ENCODE peak calls at places on chromosomes 11 and 22, in five cellular contexts. One of them, this sample, is unnamed.

GRCh38 chr22:49462795-49463194 is 364.9 kb downstream of the BRD1 start:
- DNase-seq in GM12878: no peak
- DNase-seq in H1: no peak
- DNase-seq in K562: no peak
- DNase-seq in HepG2: no peak
- DNase-seq in this sample: no peak

GRCh38 chr11:72227316-72228228 is 3.0 kb downstream of the INPPL1 start:
- DNase-seq in H1: no peak
- DNase-seq in GM12878: no peak
- DNase-seq in K562: no peak
- DNase-seq in HepG2: no peak
- DNase-seq in this sample: no peak

GRCh38 chr11:14650064-14650463 is 6.5 kb downstream of the PDE3B start:
- DNase-seq in H1: no peak
- DNase-seq in GM12878: no peak
- DNase-seq in K562: no peak
- DNase-seq in HepG2: no peak
- DNase-seq in this sample: no peak

GRCh38 chr11:59865031-59865430 is 1.3 kb downstream of the TCN1 start:
- DNase-seq in K562: no peak
- DNase-seq in GM12878: no peak
- DNase-seq in H1: no peak
- DNase-seq in HepG2: no peak
- DNase-seq in this sample: no peak

GRCh38 chr11:8577791-8578581 is 16.0 kb downstream of the STK33 start:
- DNase-seq in GM12878: no peak
- DNase-seq in K562: no peak
- DNase-seq in H1: no peak
- DNase-seq in HepG2: no peak
- DNase-seq in this sample: no peak

GRCh38 chr11:795638-796564 is 2.2 kb downstream of the SLC25A22 start:
- DNase-seq in H1: no peak
- DNase-seq in K562: peak; percentile 67
- DNase-seq in HepG2: peak; percentile 79
- DNase-seq in GM12878: no peak
- DNase-seq in this sample: peak; percentile 84

GRCh38 chr11:91981995-91982394 is 242.6 kb upstream of the FAT3 start:
- DNase-seq in K562: no peak
- DNase-seq in GM12878: no peak
- DNase-seq in H1: no peak
- DNase-seq in HepG2: no peak
- DNase-seq in this sample: no peak

GRCh38 chr11:17218403-17218802 is 10.6 kb upstream of the PIK3C2A start:
- DNase-seq in GM12878: no peak
- DNase-seq in HepG2: no peak
- DNase-seq in H1: no peak
- DNase-seq in K562: no peak
- DNase-seq in this sample: no peak

GRCh38 chr11:122998727-122999370 is 17.2 kb upstream of the BSX start:
- DNase-seq in GM12878: no peak
- DNase-seq in K562: no peak
- DNase-seq in H1: peak; percentile 33
- DNase-seq in HepG2: no peak
- DNase-seq in this sample: no peak

GRCh38 chr11:46120711-46121327 is 435 bp downstream of the PHF21A start:
- DNase-seq in GM12878: no peak
- DNase-seq in K562: peak; percentile 35
- DNase-seq in HepG2: peak; percentile 41
- DNase-seq in H1: peak; percentile 64
- DNase-seq in this sample: peak; percentile 73

GRCh38 chr11:113184498-113184897 is 129.9 kb upstream of the TTC12 start:
- DNase-seq in K562: no peak
- DNase-seq in GM12878: no peak
- DNase-seq in H1: no peak
- DNase-seq in HepG2: peak; percentile 35
- DNase-seq in this sample: no peak

GRCh38 chr11:104124979-104125378 is 39.0 kb downstream of the PDGFD start:
- DNase-seq in H1: no peak
- DNase-seq in GM12878: peak; percentile 3
- DNase-seq in K562: no peak
- DNase-seq in HepG2: no peak
- DNase-seq in this sample: no peak

GRCh38 chr11:73143126-73143838 is 1.2 kb upstream of the FCHSD2 start:
- DNase-seq in GM12878: no peak
- DNase-seq in H1: no peak
- DNase-seq in HepG2: peak; percentile 67
- DNase-seq in K562: peak; percentile 56
- DNase-seq in this sample: peak; percentile 33

GRCh38 chr11:127789887-127790286 is 789.3 kb upstream of the KIRREL3 start:
- DNase-seq in K562: no peak
- DNase-seq in HepG2: no peak
- DNase-seq in H1: no peak
- DNase-seq in GM12878: no peak
- DNase-seq in this sample: peak; percentile 58

GRCh38 chr11:833114-833791 is 501 bp downstream of the CD151 start:
- DNase-seq in K562: peak; percentile 64
- DNase-seq in H1: peak; percentile 77
- DNase-seq in HepG2: no peak
- DNase-seq in GM12878: no peak
- DNase-seq in this sample: peak; percentile 87

GRCh38 chr11:44852159-44852707 is 98.5 kb downstream of the TP53I11 start:
- DNase-seq in GM12878: no peak
- DNase-seq in K562: no peak
- DNase-seq in HepG2: no peak
- DNase-seq in H1: no peak
- DNase-seq in this sample: no peak

GRCh38 chr11:65417702-65418430 is 4.7 kb upstream of the NEAT1 start:
- DNase-seq in H1: peak; percentile 53
- DNase-seq in HepG2: no peak
- DNase-seq in GM12878: no peak
- DNase-seq in K562: peak; percentile 65
- DNase-seq in this sample: peak; percentile 41

GRCh38 chr11:46383974-46384701 is 2.7 kb downstream of the MDK start:
- DNase-seq in HepG2: no peak
- DNase-seq in GM12878: no peak
- DNase-seq in K562: no peak
- DNase-seq in H1: no peak
- DNase-seq in this sample: no peak

GRCh38 chr11:10946072-10946471 is 88.2 kb upstream of the ZBED5 start:
- DNase-seq in HepG2: no peak
- DNase-seq in GM12878: no peak
- DNase-seq in K562: no peak
- DNase-seq in H1: no peak
- DNase-seq in this sample: no peak

GRCh38 chr11:108112059-108112458 is 9.3 kb upstream of the ACAT1 start:
- DNase-seq in GM12878: no peak
- DNase-seq in HepG2: no peak
- DNase-seq in H1: no peak
- DNase-seq in K562: no peak
- DNase-seq in this sample: no peak

GRCh38 chr22:19520566-19521305 is 3.5 kb downstream of the CLDN5 start:
- DNase-seq in HepG2: no peak
- DNase-seq in GM12878: no peak
- DNase-seq in K562: no peak
- DNase-seq in H1: no peak
- DNase-seq in this sample: no peak

GRCh38 chr22:43236401-43237166 is 49.6 kb upstream of the TTLL12 start:
- DNase-seq in K562: no peak
- DNase-seq in H1: no peak
- DNase-seq in GM12878: no peak
- DNase-seq in HepG2: no peak
- DNase-seq in this sample: no peak

GRCh38 chr22:30424471-30425326 is 869 bp upstream of the MTFP1 start:
- DNase-seq in K562: no peak
- DNase-seq in H1: peak; percentile 60
- DNase-seq in HepG2: no peak
- DNase-seq in GM12878: no peak
- DNase-seq in this sample: no peak

GRCh38 chr11:65291613-65292012 is 23.1 kb upstream of the CDC42EP2 start:
- DNase-seq in GM12878: no peak
- DNase-seq in HepG2: peak; percentile 56
- DNase-seq in H1: no peak
- DNase-seq in K562: no peak
- DNase-seq in this sample: no peak

GRCh38 chr11:43419460-43419859 is 60.7 kb downstream of the TTC17 start:
- DNase-seq in HepG2: peak; percentile 25
- DNase-seq in GM12878: no peak
- DNase-seq in H1: no peak
- DNase-seq in K562: peak; percentile 15
- DNase-seq in this sample: peak; percentile 26

GRCh38 chr11:27720277-27720830 is 20.1 kb upstream of the BDNF start:
- DNase-seq in GM12878: no peak
- DNase-seq in HepG2: no peak
- DNase-seq in H1: peak; percentile 86
- DNase-seq in K562: peak; percentile 52
- DNase-seq in this sample: peak; percentile 62

GRCh38 chr11:67644472-67645418 is 5.2 kb upstream of the TBX10 start:
- DNase-seq in GM12878: no peak
- DNase-seq in K562: peak; percentile 64
- DNase-seq in H1: peak; percentile 56
- DNase-seq in HepG2: no peak
- DNase-seq in this sample: no peak

GRCh38 chr11:11849127-11849746 is 7.5 kb downstream of the USP47 start:
- DNase-seq in H1: no peak
- DNase-seq in GM12878: peak; percentile 38
- DNase-seq in HepG2: peak; percentile 60
- DNase-seq in K562: peak; percentile 42
- DNase-seq in this sample: peak; percentile 52

GRCh38 chr11:36066891-36067290 is 123.0 kb downstream of the LDLRAD3 start:
- DNase-seq in H1: no peak
- DNase-seq in GM12878: no peak
- DNase-seq in HepG2: no peak
- DNase-seq in K562: no peak
- DNase-seq in this sample: no peak

GRCh38 chr11:14969922-14970323 is 2.2 kb downstream of the CALCA start:
- DNase-seq in K562: peak; percentile 37
- DNase-seq in HepG2: peak; percentile 28
- DNase-seq in GM12878: no peak
- DNase-seq in H1: peak; percentile 95
- DNase-seq in this sample: peak; percentile 68

GRCh38 chr11:60710482-60710881 is 11.1 kb downstream of the MS4A8 start:
- DNase-seq in H1: peak; percentile 45
- DNase-seq in GM12878: no peak
- DNase-seq in K562: no peak
- DNase-seq in HepG2: no peak
- DNase-seq in this sample: no peak

GRCh38 chr22:50262460-50262911 is 1.0 kb upstream of the MAPK12 start:
- DNase-seq in HepG2: peak; percentile 28
- DNase-seq in H1: no peak
- DNase-seq in K562: peak; percentile 53
- DNase-seq in GM12878: no peak
- DNase-seq in this sample: no peak

GRCh38 chr22:29112680-29113079 is 39.8 kb downstream of the KREMEN1 start:
- DNase-seq in K562: no peak
- DNase-seq in GM12878: no peak
- DNase-seq in HepG2: no peak
- DNase-seq in H1: no peak
- DNase-seq in this sample: no peak
- TF ChIP-seq GABPA in K562: no peak
- TF ChIP-seq GABPA in GM12878: no peak
- TF ChIP-seq GABPA in HepG2: no peak
- TF ChIP-seq GABPA in H1: no peak
- TF ChIP-seq GABPA in this sample: no peak

DNA sequence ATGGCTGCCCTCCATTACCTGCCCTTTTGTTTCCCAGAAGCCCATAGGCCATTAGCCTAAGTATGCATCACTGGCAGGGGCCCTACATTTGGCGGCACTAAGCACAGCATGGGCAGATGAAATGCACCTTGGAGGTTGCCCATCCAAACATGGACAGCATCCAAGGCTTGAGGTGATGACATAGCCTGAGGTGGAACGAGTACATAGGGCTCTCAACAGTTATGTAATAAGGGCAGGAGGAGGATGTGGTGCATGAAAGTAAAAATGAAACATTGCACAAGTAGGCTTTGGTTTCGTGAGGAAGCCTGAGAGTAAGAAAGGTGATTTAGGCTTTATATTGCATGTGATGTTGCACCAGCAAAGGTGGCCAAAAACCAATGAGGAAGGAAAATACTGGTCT is 148.1 kb downstream of the FAM76B start:
- DNase-seq in HepG2: no peak
- DNase-seq in K562: no peak
- DNase-seq in H1: no peak
- DNase-seq in GM12878: peak; percentile 60
- DNase-seq in this sample: no peak
- TF ChIP-seq CHD2 in HepG2: no peak
- TF ChIP-seq CHD2 in K562: no peak
- TF ChIP-seq CHD2 in H1: no peak
- TF ChIP-seq CHD2 in GM12878: no peak
- TF ChIP-seq CHD2 in this sample: no peak

GRCh38 chr22:44360306-44360685 is 47.5 kb upstream of the SHISAL1 start:
- DNase-seq in HepG2: no peak
- DNase-seq in GM12878: no peak
- DNase-seq in H1: no peak
- DNase-seq in K562: no peak
- DNase-seq in this sample: no peak
- TF ChIP-seq GABPA in HepG2: no peak
- TF ChIP-seq GABPA in GM12878: no peak
- TF ChIP-seq GABPA in H1: no peak
- TF ChIP-seq GABPA in K562: no peak
- TF ChIP-seq GABPA in this sample: no peak

DNA sequence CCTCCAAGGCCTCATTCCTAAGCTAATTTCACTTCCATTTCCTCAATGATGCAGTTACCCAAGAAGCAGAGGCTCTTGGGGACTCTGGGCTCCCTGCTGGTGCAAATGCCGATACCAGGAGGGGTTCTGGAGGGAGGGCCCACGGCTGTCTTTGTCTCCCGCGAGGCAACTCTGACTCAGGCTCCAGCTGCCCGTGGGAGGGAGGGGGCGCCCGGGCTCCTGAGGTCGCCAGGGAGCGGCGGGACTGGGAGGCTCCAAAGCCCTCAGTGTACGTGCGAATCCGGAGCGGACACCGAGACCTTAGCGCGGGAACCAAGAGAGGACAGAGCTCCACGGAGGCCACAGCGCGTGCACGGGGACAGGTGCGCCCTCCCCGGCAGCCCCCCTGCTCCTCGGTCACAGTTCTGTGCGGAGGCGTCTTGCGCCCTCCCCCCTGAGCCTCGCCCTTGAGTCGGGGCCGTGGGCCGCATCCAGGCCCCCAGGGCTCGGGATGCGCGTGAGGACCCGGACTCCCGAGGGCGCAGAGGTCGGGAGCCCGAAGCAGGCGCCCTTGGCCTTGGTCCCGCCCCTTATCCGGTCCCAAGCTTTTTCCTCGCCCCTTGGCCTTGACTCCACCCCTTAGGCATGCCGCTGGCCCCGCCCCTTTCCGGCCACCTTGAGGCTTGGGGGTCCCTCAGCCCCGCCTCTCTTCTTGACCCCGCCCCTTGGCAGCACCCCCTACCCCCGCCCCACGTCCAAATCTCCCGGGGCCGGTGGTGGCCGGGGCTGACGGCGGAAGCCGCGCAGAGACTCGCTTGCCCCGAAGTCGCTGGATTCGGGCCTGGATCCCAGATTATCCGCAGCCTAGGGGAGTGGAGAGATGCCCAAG is 4.7 kb upstream of the SHISA8 start:
- DNase-seq in K562: peak; percentile 70
- DNase-seq in H1: peak; percentile 98
- DNase-seq in HepG2: no peak
- DNase-seq in GM12878: peak; percentile 71
- DNase-seq in this sample: peak; percentile 74
- TF ChIP-seq CHD2 in K562: no peak
- TF ChIP-seq CHD2 in H1: no peak
- TF ChIP-seq CHD2 in HepG2: no peak
- TF ChIP-seq CHD2 in GM12878: peak; percentile 19
- TF ChIP-seq CHD2 in this sample: no peak

GRCh38 chr22:29141078-29141688 is 64.5 kb upstream of the EMID1 start:
- DNase-seq in GM12878: no peak
- DNase-seq in HepG2: no peak
- DNase-seq in H1: no peak
- DNase-seq in K562: no peak
- DNase-seq in this sample: no peak
- TF ChIP-seq GABPA in GM12878: no peak
- TF ChIP-seq GABPA in HepG2: no peak
- TF ChIP-seq GABPA in H1: no peak
- TF ChIP-seq GABPA in K562: no peak
- TF ChIP-seq GABPA in this sample: no peak

This sample was measured in SK-N-SH.